ENCODE peak calls at places on chromosomes 13 and 19, in nine cellular contexts. J is psoas muscle; I is lung; B is ovary; D is left ventricle myocardium inferior; A is CD4-positive, alpha-beta memory T cell; X is heart right ventricle; O is colonic mucosa; N is tibial artery. R is an unnamed sample.
A peak's percentile ranks its signal among the peaks of the same experiment; 100 is the strongest.

GRCh38 chr19:18856385-18857126 is 24.8 kb downstream of the UPF1 start:
- DNase-seq in J (peak; percentile 11), I (no peak), B (no peak), D (no peak), A (no peak), X (no peak), O (no peak), N (no peak), R (no peak)

GRCh38 chr13:41613984-41614581 is 156.7 kb downstream of the RGCC start:
- DNase-seq in J (peak; percentile 55), I (no peak), B (peak; percentile 78), D (peak; percentile 66), A (no peak), X (peak; percentile 77), O (no peak), N (peak; percentile 41), R (no peak)

GRCh38 chr13:20405691-20406090 is 120.0 kb downstream of the CRYL1 start:
- DNase-seq in J (no peak), I (no peak), B (no peak), D (no peak), A (no peak), X (no peak), O (no peak), N (no peak), R (no peak)

GRCh38 chr19:5479958-5480357 is 24.7 kb downstream of the ZNRF4 start:
- DNase-seq in J (no peak), I (no peak), B (no peak), D (no peak), A (no peak), X (no peak), O (no peak), N (no peak), R (no peak)

GRCh38 chr13:85698236-85698635 is 101.0 kb downstream of the SLITRK6 start:
- DNase-seq in J (no peak), I (no peak), B (no peak), D (no peak), A (no peak), X (no peak), O (no peak), N (no peak), R (no peak)

GRCh38 chr19:15285896-15286591 is 46.3 kb downstream of the BRD4 start:
- DNase-seq in J (no peak), I (no peak), B (no peak), D (no peak), A (no peak), X (no peak), O (no peak), N (no peak), R (no peak)

GRCh38 chr13:69776937-69777336 is 330.7 kb upstream of the ATXN8OS start:
- DNase-seq in J (no peak), I (no peak), B (no peak), D (no peak), A (no peak), X (no peak), O (no peak), N (no peak), R (no peak)

GRCh38 chr13:50222569-50223332 is 207.5 kb downstream of the KCNRG start:
- DNase-seq in J (peak; percentile 80), I (peak; percentile 58), B (peak; percentile 41), D (peak; percentile 81), A (peak; percentile 57), X (peak; percentile 37), O (peak; percentile 41), N (peak; percentile 74), R (no peak)

GRCh38 chr13:60798503-60798902 is 401.5 kb downstream of the TDRD3 start:
- DNase-seq in J (no peak), I (no peak), B (no peak), D (no peak), A (no peak), X (no peak), O (no peak), N (no peak), R (no peak)

GRCh38 chr19:29694669-29695627 is 20.1 kb downstream of the C19orf12 start:
- DNase-seq in J (peak; percentile 92), I (peak; percentile 70), B (peak; percentile 82), D (peak; percentile 82), A (peak; percentile 75), X (peak; percentile 73), O (peak; percentile 75), N (peak; percentile 89), R (peak; percentile 68)

GRCh38 chr19:33390120-33390907 is 16.8 kb downstream of the CEBPG start:
- DNase-seq in J (peak; percentile 75), I (peak; percentile 56), B (peak; percentile 80), D (peak; percentile 69), A (no peak), X (peak; percentile 62), O (peak; percentile 70), N (peak; percentile 78), R (no peak)
- H3K27ac ChIP-seq in J (no peak overlapping the region), I (peak overlapping the region; percentile 41), B (peak overlapping the region; percentile 28), D (peak overlapping the region; percentile 87), A (no peak overlapping the region), X (peak overlapping the region; percentile 84), O (peak overlapping the region; percentile 67), N (no peak overlapping the region), R (no peak overlapping the region)

GRCh38 chr19:13026478-13026999 is 31.3 kb downstream of the NFIX start:
- DNase-seq in J (no peak), I (no peak), B (no peak), D (no peak), A (no peak), X (no peak), O (peak; percentile 74), N (no peak), R (no peak)

GRCh38 chr19:13025819-13026477 is 30.7 kb downstream of the NFIX start:
- DNase-seq in J (no peak), I (no peak), B (no peak), D (no peak), A (no peak), X (no peak), O (no peak), N (no peak), R (no peak)

GRCh38 chr19:13023666-13024065 is 28.4 kb downstream of the NFIX start:
- DNase-seq in J (no peak), I (no peak), B (no peak), D (no peak), A (no peak), X (no peak), O (no peak), N (no peak), R (no peak)

GRCh38 chr19:13024126-13024957 is 29.1 kb downstream of the NFIX start:
- DNase-seq in J (peak; percentile 35), I (no peak), B (no peak), D (no peak), A (no peak), X (no peak), O (no peak), N (no peak), R (no peak)

GRCh38 chr19:13024958-13025653 is 29.8 kb downstream of the NFIX start:
- DNase-seq in J (peak; percentile 54), I (no peak), B (no peak), D (no peak), A (no peak), X (no peak), O (peak; percentile 61), N (no peak), R (no peak)
- H3K4me3 ChIP-seq in J (peak overlapping the region; percentile 64), I (peak overlapping the region; percentile 27), B (peak overlapping the region; percentile 32), D (peak overlapping the region; percentile 66), A (no peak overlapping the region), X (peak overlapping the region; percentile 56), O (peak overlapping the region; percentile 25), N (peak overlapping the region; percentile 50), R (no peak overlapping the region)

GRCh38 chr19:34957830-34958751 is 5.9 kb downstream of the ZNF792 start:
- DNase-seq in J (no peak), I (no peak), B (no peak), D (no peak), A (no peak), X (no peak), O (no peak), N (no peak), R (no peak)
- H3K9me3 ChIP-seq in J (peaks cover 64% of the 10 kb centered on the region), I (peaks cover 52% of the 10 kb centered on the region), B (peaks cover 37% of the 10 kb centered on the region), D (peaks cover 89% of the 10 kb centered on the region), A (peaks cover 80% of the 10 kb centered on the region), X (peaks cover 92% of the 10 kb centered on the region), O (peaks cover 20% of the 10 kb centered on the region), N (peaks cover 8% of the 10 kb centered on the region), R (peaks cover 77% of the 10 kb centered on the region)

GRCh38 chr19:43741075-43741840 is 13.5 kb downstream of the SMG9 start:
- DNase-seq in J (no peak), I (no peak), B (no peak), D (no peak), A (no peak), X (peak; percentile 19), O (no peak), N (no peak), R (no peak)

GRCh38 chr19:43739419-43739818 is 15.3 kb downstream of the SMG9 start:
- DNase-seq in J (no peak), I (no peak), B (no peak), D (no peak), A (no peak), X (no peak), O (peak; percentile 88), N (no peak), R (no peak)

GRCh38 chr19:43735957-43736356 is 18.8 kb downstream of the SMG9 start:
- DNase-seq in J (no peak), I (no peak), B (no peak), D (no peak), A (no peak), X (no peak), O (no peak), N (no peak), R (no peak)

GRCh38 chr19:43739836-43740235 is 14.9 kb downstream of the SMG9 start:
- DNase-seq in J (no peak), I (no peak), B (no peak), D (no peak), A (no peak), X (no peak), O (peak; percentile 90), N (no peak), R (no peak)

DNA sequence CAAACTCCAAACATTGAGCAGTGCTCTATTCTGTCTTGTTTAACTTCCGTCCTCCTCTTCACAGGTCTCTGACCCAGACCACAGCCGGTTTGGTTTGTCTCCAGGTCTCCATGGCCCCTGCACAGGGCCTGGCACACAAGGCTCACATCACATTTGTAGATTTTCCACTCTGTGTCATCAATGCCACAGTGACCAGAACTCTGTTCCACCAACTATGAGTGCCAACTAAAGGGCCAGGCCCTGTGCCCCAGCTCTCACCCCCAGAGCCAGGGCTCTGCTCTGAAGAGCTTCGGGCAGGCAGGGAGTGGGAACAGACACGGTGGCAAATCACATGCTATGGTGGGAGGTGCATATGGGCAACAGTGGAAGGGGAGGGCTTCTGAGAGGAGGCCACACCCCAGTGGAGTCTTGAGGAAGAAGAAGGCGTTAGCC is 16.0 kb downstream of the SMG9 start:
- DNase-seq in J (no peak), I (no peak), B (no peak), D (no peak), A (no peak), X (no peak), O (peak; percentile 80), N (no peak), R (no peak)
- H3K27ac ChIP-seq in J (no peak overlapping the region), I (peak overlapping the region; percentile 23), B (no peak overlapping the region), D (peak overlapping the region; percentile 22), A (no peak overlapping the region), X (no peak overlapping the region), O (peak overlapping the region; percentile 87), N (no peak overlapping the region), R (no peak overlapping the region)

DNA sequence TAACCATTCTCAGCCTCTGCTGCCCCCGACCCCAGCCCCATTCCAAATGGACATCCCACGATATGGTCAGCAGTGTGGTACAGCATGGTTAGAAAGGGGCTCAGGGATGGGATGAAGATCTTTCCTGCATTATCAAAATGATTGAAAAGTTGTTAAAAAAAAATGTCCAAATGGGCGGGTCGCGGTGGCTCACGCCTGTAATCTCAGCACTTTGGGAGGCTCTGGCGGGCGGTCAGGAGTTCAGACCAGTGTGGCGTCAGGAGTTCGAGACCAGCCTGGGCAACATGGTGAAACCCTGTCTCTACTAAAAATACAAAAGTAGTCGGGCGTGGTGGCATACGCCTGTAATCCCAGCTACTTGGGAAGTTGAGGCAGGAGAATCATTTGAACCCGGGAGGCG is 54.3 kb upstream of the ZNF254 start:
- DNase-seq in J (no peak), I (no peak), B (peak; percentile 40), D (no peak), A (no peak), X (no peak), O (no peak), N (no peak), R (no peak)
- H3K4me3 ChIP-seq in J (peak overlapping the region; percentile 84), I (no peak overlapping the region), B (peak overlapping the region; percentile 80), D (peak overlapping the region; percentile 85), A (no peak overlapping the region), X (peak overlapping the region; percentile 67), O (peak overlapping the region; percentile 91), N (peak overlapping the region; percentile 86), R (peak overlapping the region; percentile 48)

R was measured in effector memory CD4-positive, alpha-beta T cell.